ENCODE peak calls at places on chromosomes 1 and 21, in six cellular contexts. H, S, W, A, M and J are unnamed samples.
A peak's percentile ranks its signal among the peaks of the same experiment; 100 is the strongest.

GRCh38 chr1:209305221-209305954 is 278.1 kb upstream of the CAMK1G start:
- DNase-seq in H (no peak), S (peak; percentile 4), W (no peak), A (no peak), M (no peak), J (no peak)

GRCh38 chr21:16522512-16522911 is 792.7 kb downstream of the USP25 start:
- DNase-seq in H (peak; percentile 83), S (no peak), W (peak; percentile 29), A (no peak), M (no peak), J (no peak)

GRCh38 chr1:94863919-94864318 is 43.8 kb downstream of the SLC44A3 start:
- DNase-seq in H (peak; percentile 87), S (no peak), W (peak; percentile 95), A (no peak), M (peak; percentile 90), J (no peak)

GRCh38 chr1:170682159-170682558 is 18.2 kb downstream of the PRRX1 start:
- DNase-seq in H (peak; percentile 72), S (no peak), W (no peak), A (no peak), M (no peak), J (no peak)

GRCh38 chr1:213337025-213337678 is 286.1 kb downstream of the RPS6KC1 start:
- DNase-seq in H (no peak), S (no peak), W (no peak), A (no peak), M (no peak), J (no peak)

GRCh38 chr1:233424727-233425222 is 97.3 kb downstream of the MAP3K21 start:
- DNase-seq in H (no peak), S (no peak), W (no peak), A (no peak), M (no peak), J (no peak)

GRCh38 chr21:28442624-28443023 is 550.1 kb downstream of the LTN1 start:
- DNase-seq in H (peak; percentile 86), S (no peak), W (peak; percentile 74), A (no peak), M (peak; percentile 57), J (no peak)

GRCh38 chr1:8922962-8923361 is 22.7 kb upstream of the CA6 start:
- DNase-seq in H (no peak), S (no peak), W (no peak), A (no peak), M (no peak), J (no peak)

GRCh38 chr1:54176621-54177327 is 23.1 kb downstream of the CYB5RL start:
- DNase-seq in H (no peak), S (no peak), W (no peak), A (no peak), M (no peak), J (no peak)

GRCh38 chr1:54180666-54181360 is 19.0 kb downstream of the CYB5RL start:
- DNase-seq in H (no peak), S (no peak), W (no peak), A (no peak), M (no peak), J (no peak)

GRCh38 chr1:54174106-54174505 is 21.3 kb upstream of the CDCP2 start:
- DNase-seq in H (no peak), S (no peak), W (no peak), A (no peak), M (no peak), J (no peak)

GRCh38 chr1:54178296-54179070 is 21.3 kb downstream of the CYB5RL start:
- DNase-seq in H (no peak), S (no peak), W (no peak), A (no peak), M (no peak), J (no peak)

GRCh38 chr1:54177726-54178125 is 22.1 kb downstream of the CYB5RL start:
- DNase-seq in H (no peak), S (no peak), W (no peak), A (no peak), M (no peak), J (no peak)
- H3K14ac ChIP-seq in H (no peak overlapping the region), S (no peak overlapping the region), W (no peak overlapping the region), A (no peak overlapping the region), M (no peak overlapping the region), J (no peak overlapping the region)

DNA sequence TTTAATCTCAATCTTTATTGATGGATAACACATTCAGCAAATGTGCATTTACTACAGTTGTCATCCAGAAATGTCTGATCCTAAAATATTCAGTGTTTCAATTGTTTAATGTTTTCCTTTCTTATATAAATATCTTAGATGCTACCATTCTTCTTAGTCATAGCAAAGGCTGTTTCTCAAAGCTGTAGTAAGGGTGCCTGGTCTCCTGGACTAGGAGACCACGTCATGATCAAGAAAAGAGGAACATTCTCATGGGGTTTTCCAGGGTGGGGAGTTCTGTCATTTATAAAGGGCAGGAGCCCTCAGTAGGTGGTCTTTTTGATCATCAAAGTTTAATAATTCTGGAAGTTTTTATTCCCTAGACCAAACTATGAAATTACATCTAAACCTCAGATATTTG is 292.8 kb downstream of the HMCN1 start:
- DNase-seq in H (peak; percentile 8), S (no peak), W (no peak), A (no peak), M (no peak), J (no peak)
- H3K14ac ChIP-seq in H (no peak overlapping the region), S (no peak overlapping the region), W (no peak overlapping the region), A (no peak overlapping the region), M (no peak overlapping the region), J (no peak overlapping the region)

GRCh38 chr1:82108843-82109242 is 308.1 kb downstream of the ADGRL2 start:
- DNase-seq in H (no peak), S (no peak), W (no peak), A (no peak), M (no peak), J (no peak)
- H3K14ac ChIP-seq in H (no peak overlapping the region), S (no peak overlapping the region), W (no peak overlapping the region), A (no peak overlapping the region), M (no peak overlapping the region), J (no peak overlapping the region)

DNA sequence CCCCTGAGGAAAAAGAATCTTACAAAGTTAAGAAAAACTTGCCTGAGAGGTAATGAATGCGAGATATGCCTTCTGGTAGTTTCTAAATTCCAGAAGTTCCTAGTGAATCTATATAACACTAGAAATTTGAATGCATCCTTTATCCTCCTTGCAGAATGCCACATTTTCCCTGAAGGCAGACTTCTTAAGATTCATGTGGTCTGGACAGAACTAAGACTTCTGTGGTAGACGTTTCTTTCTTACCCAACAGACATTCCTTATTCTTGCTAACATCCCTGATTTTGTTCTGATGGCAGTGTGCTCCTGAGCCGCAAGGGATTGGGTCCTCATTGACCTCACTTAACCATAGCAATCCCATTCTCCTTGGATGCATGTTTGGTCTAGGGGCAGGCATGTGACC is 121.3 kb upstream of the PAPPA2 start:
- DNase-seq in H (no peak), S (no peak), W (no peak), A (no peak), M (peak; percentile 96), J (no peak)
- H3K14ac ChIP-seq in H (no peak overlapping the region), S (no peak overlapping the region), W (no peak overlapping the region), A (no peak overlapping the region), M (no peak overlapping the region), J (no peak overlapping the region)

DNA sequence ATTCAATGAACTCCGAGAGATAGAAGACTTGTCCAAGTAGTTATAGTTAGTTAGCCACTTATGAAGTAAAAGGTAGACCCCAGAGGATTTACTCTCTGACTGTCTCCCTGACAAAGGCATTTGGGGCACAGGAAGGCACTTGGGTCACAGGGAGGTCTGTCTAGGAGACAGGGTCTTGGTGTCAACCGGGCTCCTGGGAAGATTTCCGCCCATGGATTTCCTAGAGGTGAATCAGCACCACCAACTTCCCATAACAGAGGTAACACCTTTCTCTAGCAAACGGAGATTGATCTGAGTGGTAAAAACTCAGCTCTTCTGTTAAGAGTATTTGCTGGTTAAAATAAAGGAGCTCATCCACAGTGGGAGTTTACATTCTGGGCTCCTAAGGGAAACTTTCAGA is 16.4 kb downstream of the CCN1 start:
- DNase-seq in H (no peak), S (no peak), W (no peak), A (no peak), M (no peak), J (no peak)
- H3K14ac ChIP-seq in H (no peak overlapping the region), S (no peak overlapping the region), W (no peak overlapping the region), A (no peak overlapping the region), M (no peak overlapping the region), J (no peak overlapping the region)

GRCh38 chr1:166869318-166870099 is 6.6 kb downstream of the TADA1 start:
- DNase-seq in H (no peak), S (no peak), W (no peak), A (no peak), M (no peak), J (no peak)
- H3K14ac ChIP-seq in H (no peak overlapping the region), S (no peak overlapping the region), W (no peak overlapping the region), A (no peak overlapping the region), M (no peak overlapping the region), J (no peak overlapping the region)

DNA sequence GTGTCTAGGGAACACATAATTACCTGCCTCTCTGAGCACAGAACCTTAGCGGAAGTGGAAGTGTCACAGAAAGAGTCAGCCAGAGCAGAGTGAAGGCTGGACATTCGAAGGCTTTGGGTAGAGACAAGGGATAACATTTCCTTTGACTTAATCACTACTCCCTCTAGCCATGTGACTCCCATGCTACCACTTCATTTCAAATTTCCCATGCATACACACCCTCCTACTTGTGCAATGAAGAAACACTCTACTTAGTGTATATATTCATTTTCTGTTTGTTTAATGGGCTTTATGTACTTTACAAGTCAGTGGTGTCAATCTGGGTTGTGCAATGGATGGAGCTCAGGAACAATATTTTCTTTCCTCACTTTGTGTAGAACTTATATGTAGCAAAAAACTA is 6.9 kb downstream of the ANKRD35 start:
- DNase-seq in H (peak; percentile 47), S (no peak), W (peak; percentile 26), A (no peak), M (no peak), J (no peak)
- H3K14ac ChIP-seq in H (no peak overlapping the region), S (no peak overlapping the region), W (no peak overlapping the region), A (no peak overlapping the region), M (no peak overlapping the region), J (no peak overlapping the region)